ENCODE peak calls at places on chromosomes 4 and X, in seven cellular contexts. C is H9, Z is neuronal stem cell, A is mesenchymal stem cell, V is mesendoderm, L is IMR-90, W is trophoblast cell. F is an unnamed sample.

GRCh38 chrX:135520022-135520552 is 373 bp upstream of the INTS6L start:
- DNase-seq in V (peak; percentile 50), Z (no peak), C (no peak), W (no peak), L (peak; percentile 60), A (peak; percentile 67), F (no peak)

GRCh38 chrX:88101968-88102367 is 584.4 kb downstream of the KLHL4 start:
- DNase-seq in A (no peak), C (no peak), W (no peak), L (no peak), Z (no peak), V (no peak), F (no peak)

GRCh38 chrX:4110964-4111363 is 397.5 kb upstream of the PRKX start:
- DNase-seq in Z (no peak), C (no peak), V (no peak), A (no peak), W (no peak), L (no peak), F (no peak)

GRCh38 chrX:30620980-30621716 is 32.1 kb upstream of the GK start:
- DNase-seq in W (peak; percentile 12), Z (no peak), A (peak; percentile 92), V (peak; percentile 19), C (no peak), L (peak; percentile 93), F (no peak)

GRCh38 chrX:114038358-114038757 is 545.5 kb upstream of the HTR2C start:
- DNase-seq in W (no peak), L (no peak), C (no peak), Z (no peak), A (no peak), V (peak; percentile 31), F (no peak)

GRCh38 chr4:176638992-176639391 is 153.7 kb downstream of the VEGFC start:
- DNase-seq in A (peak; percentile 18), Z (no peak), V (no peak), L (peak; percentile 23), C (no peak), W (no peak), F (no peak)

GRCh38 chrX:24145340-24146186 is 4.0 kb upstream of the ZFX start:
- DNase-seq in Z (no peak), W (no peak), A (peak; percentile 28), V (no peak), C (no peak), L (peak; percentile 54), F (no peak)

GRCh38 chrX:149881081-149881711 is at the start of gene MAGEA8:
- DNase-seq in A (no peak), Z (no peak), L (no peak), C (peak; percentile 63), V (peak; percentile 15), W (peak; percentile 60), F (peak; percentile 62)

GRCh38 chrX:154357205-154357604 is 17.2 kb downstream of the FLNA start:
- DNase-seq in C (no peak), L (no peak), W (no peak), A (no peak), V (no peak), Z (no peak), F (no peak)

GRCh38 chr4:1195894-1196401 is 23.6 kb upstream of the SPON2 start:
- DNase-seq in L (no peak), W (no peak), A (no peak), V (no peak), Z (no peak), C (no peak), F (no peak)
- H2BK120ac ChIP-seq in L (peak overlapping the region; percentile 84), W (no peak overlapping the region), A (no peak overlapping the region), V (no peak overlapping the region), Z (peak overlapping the region; percentile 72), C (no peak overlapping the region), F (no peak overlapping the region)

GRCh38 chrX:100358766-100359165 is 51.3 kb downstream of the PCDH19 start:
- DNase-seq in V (no peak), W (no peak), Z (no peak), A (no peak), L (no peak), C (no peak), F (no peak)
- H2BK120ac ChIP-seq in V (no peak overlapping the region), W (no peak overlapping the region), Z (no peak overlapping the region), A (no peak overlapping the region), L (no peak overlapping the region), C (no peak overlapping the region), F (no peak overlapping the region)

DNA sequence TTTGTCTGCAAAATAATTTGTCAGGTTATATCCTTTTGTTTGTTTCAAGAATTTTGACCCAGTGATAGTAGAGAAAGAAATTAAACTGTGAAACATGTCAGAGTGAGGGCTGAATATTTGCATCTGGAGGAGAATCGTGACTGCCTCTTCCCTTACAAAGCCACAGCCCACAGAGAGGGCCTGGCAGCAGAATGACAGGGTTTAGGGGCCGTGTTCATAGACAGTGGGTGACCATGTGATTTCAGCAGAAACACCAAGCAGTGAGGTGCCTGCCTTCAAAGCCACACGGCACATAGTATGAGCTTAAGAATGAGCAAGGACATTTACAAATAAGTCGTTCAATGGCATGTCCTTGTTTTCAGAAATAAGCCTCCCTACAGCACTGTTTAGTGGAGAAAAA is 24.4 kb upstream of the PLAC8 start:
- DNase-seq in Z (no peak), L (no peak), C (no peak), A (no peak), V (no peak), W (no peak), F (no peak)
- H2BK120ac ChIP-seq in Z (no peak overlapping the region), L (no peak overlapping the region), C (no peak overlapping the region), A (no peak overlapping the region), V (no peak overlapping the region), W (no peak overlapping the region), F (no peak overlapping the region)

DNA sequence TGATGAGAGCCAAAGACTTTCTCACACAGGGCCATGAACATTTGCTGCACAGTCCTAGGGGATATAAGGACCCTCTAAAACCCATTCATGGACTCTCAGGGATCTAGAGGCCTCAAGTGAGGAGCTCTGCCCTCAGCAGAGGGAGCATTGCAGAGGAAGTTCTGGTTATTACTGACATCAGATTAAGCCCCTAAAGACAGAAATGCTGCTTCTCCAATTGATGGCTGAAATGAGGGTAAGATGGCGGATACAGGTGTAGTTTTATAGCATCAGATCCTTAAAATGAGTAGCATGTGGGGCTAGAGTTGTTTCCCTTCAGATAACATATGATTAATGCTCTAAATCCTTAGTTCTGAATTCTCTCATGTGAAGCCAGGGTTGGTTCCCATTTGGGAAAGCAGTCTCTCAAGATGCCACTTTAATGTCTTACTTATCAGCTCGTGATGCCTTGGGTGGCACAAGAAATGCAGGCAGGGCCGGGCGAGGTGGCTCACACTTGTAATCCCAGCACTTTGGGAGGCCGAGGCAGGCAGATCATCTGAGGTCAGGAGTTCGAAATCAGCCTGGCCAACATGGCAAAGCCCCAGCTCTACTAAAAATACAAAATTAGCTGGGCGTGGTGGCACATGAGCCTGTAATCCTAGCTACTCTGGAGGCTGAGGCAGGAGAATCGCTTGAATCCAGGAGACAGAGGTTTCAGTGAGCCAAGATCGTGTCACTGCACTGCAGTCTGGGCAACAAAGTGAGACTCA is 7.9 kb downstream of the RHOH start:
- DNase-seq in Z (no peak), V (no peak), W (no peak), C (no peak), A (no peak), L (no peak), F (no peak)
- H2BK120ac ChIP-seq in Z (no peak overlapping the region), V (no peak overlapping the region), W (no peak overlapping the region), C (no peak overlapping the region), A (no peak overlapping the region), L (no peak overlapping the region), F (no peak overlapping the region)

DNA sequence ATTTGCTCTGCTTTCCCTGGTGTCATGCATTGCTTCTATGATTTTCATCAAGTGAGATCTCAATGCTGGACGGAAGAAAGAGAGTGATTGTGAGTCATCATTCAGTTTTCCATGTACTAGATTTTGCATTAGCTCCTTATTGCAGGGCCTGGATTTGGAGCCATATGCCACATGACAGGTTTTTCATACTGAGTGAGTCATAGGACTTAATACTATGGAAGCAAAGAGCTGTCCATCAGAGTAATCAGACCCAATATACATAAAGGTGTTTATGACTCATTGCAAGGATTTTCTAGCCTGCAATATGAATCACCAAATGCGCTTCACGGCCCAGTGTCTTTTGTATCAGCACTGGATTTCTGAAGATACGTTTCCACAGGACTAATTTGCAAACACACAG is 11.2 kb upstream of the TFDP3 start:
- DNase-seq in V (no peak), L (peak; percentile 17), W (no peak), A (peak; percentile 3), C (no peak), Z (no peak), F (no peak)
- H2BK120ac ChIP-seq in V (no peak overlapping the region), L (no peak overlapping the region), W (no peak overlapping the region), A (no peak overlapping the region), C (no peak overlapping the region), Z (no peak overlapping the region), F (no peak overlapping the region)

GRCh38 chr4:128387600-128388351 is 100.2 kb upstream of the PGRMC2 start:
- DNase-seq in L (peak; percentile 43), W (peak; percentile 16), V (peak; percentile 52), C (no peak), Z (no peak), A (peak; percentile 37), F (no peak)
- H2BK120ac ChIP-seq in L (peak overlapping the region; percentile 98), W (peak overlapping the region; percentile 91), V (no peak overlapping the region), C (no peak overlapping the region), Z (no peak overlapping the region), A (peak overlapping the region; percentile 9), F (no peak overlapping the region)

DNA sequence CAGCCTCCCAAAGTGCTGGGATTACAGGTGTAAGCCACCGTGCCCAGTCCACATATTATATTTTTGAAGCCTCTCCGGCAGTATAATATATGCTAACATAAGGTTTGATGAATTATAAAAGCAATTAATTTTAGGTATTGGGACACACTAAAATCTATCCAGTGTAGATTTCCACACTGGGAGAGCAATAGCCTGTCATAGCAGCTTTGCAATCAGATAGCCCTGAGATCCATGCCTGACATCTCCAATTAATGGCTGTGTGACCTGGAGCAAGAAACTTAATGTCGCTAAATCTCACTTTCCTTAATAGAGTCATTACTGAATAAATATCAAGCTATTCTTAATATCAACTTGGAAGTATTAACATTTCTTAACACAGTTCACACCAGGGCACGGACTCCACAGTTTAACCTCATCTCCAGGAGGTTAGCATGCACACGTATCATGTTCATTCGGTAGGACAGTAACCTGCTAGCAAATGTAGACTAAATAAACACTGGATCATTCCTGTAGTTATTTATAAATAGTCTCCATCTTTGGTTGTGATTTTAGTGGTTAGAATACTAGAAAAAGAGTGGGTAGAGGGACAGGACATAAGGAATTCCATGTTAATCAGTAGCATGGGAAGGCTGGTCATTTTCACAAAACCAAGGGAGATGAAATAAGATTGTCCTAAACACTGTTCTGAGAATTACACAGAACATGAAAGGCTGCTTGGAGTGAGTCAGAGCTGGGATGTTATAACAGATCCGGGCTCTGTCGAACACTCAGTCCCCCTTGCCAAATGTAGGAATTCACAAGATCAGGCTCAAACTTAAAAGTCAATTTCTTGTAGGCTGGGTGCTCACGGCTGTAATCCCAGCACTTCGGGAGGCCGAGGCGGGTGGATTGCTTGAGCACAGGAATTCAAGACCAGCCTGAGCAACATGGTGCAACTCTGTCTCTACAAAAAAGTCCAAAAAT is 254.7 kb downstream of the PALLD start:
- DNase-seq in Z (no peak), L (peak; percentile 85), W (peak; percentile 81), A (peak; percentile 85), C (no peak), V (no peak), F (no peak)
- H2BK120ac ChIP-seq in Z (no peak overlapping the region), L (no peak overlapping the region), W (no peak overlapping the region), A (no peak overlapping the region), C (no peak overlapping the region), V (no peak overlapping the region), F (no peak overlapping the region)

GRCh38 chr4:152000518-152000917 is 239.7 kb upstream of the GATB start:
- DNase-seq in Z (no peak), V (no peak), L (no peak), W (no peak), A (no peak), C (no peak), F (no peak)
- H2BK120ac ChIP-seq in Z (no peak overlapping the region), V (no peak overlapping the region), L (no peak overlapping the region), W (no peak overlapping the region), A (no peak overlapping the region), C (no peak overlapping the region), F (no peak overlapping the region)

GRCh38 chr4:98507299-98507698 is 151.1 kb downstream of the TSPAN5 start:
- DNase-seq in Z (no peak), A (no peak), W (no peak), C (no peak), V (no peak), L (no peak), F (no peak)
- H2BK120ac ChIP-seq in Z (no peak overlapping the region), A (no peak overlapping the region), W (no peak overlapping the region), C (no peak overlapping the region), V (no peak overlapping the region), L (no peak overlapping the region), F (no peak overlapping the region)

F was measured in H1.